ENCODE peak calls at places on chromosomes 13 and 19, in six cellular contexts. One of them, this sample, is unnamed.

GRCh38 chr13:97921146-97921776 is 32.2 kb upstream of the IPO5 start:
- DNase-seq in heart left ventricle: no peak
- DNase-seq in BJ: peak; percentile 25
- DNase-seq in stimulated activated CD4-positive, alpha-beta T cell treated with anti-CD3 and anti-CD28 coated beads, TNF-alpha, amount 100 ng/mL, for 1 hour: no peak
- DNase-seq in NCI-H510A: no peak
- DNase-seq in fibroblast of mammary gland: peak; percentile 67
- DNase-seq in this sample: no peak

GRCh38 chr13:59458908-59459579 is 704.7 kb downstream of the DIAPH3 start:
- DNase-seq in heart left ventricle: peak; percentile 42
- DNase-seq in BJ: peak; percentile 62
- DNase-seq in stimulated activated CD4-positive, alpha-beta T cell treated with anti-CD3 and anti-CD28 coated beads, TNF-alpha, amount 100 ng/mL, for 1 hour: no peak
- DNase-seq in NCI-H510A: no peak
- DNase-seq in fibroblast of mammary gland: peak; percentile 41
- DNase-seq in this sample: no peak

GRCh38 chr13:21637296-21637695 is 33.3 kb upstream of the MICU2 start:
- DNase-seq in heart left ventricle: no peak
- DNase-seq in BJ: no peak
- DNase-seq in stimulated activated CD4-positive, alpha-beta T cell treated with anti-CD3 and anti-CD28 coated beads, TNF-alpha, amount 100 ng/mL, for 1 hour: no peak
- DNase-seq in NCI-H510A: peak; percentile 34
- DNase-seq in fibroblast of mammary gland: peak; percentile 56
- DNase-seq in this sample: peak; percentile 81

GRCh38 chr13:51970251-51970793 is 40.9 kb downstream of the ATP7B start:
- DNase-seq in heart left ventricle: no peak
- DNase-seq in BJ: no peak
- DNase-seq in stimulated activated CD4-positive, alpha-beta T cell treated with anti-CD3 and anti-CD28 coated beads, TNF-alpha, amount 100 ng/mL, for 1 hour: no peak
- DNase-seq in NCI-H510A: no peak
- DNase-seq in fibroblast of mammary gland: no peak
- DNase-seq in this sample: no peak

GRCh38 chr13:110435331-110435730 is 126.2 kb downstream of the RAB20 start:
- DNase-seq in heart left ventricle: no peak
- DNase-seq in BJ: no peak
- DNase-seq in stimulated activated CD4-positive, alpha-beta T cell treated with anti-CD3 and anti-CD28 coated beads, TNF-alpha, amount 100 ng/mL, for 1 hour: no peak
- DNase-seq in NCI-H510A: no peak
- DNase-seq in fibroblast of mammary gland: no peak
- DNase-seq in this sample: no peak

GRCh38 chr19:18223860-18224524 is 2.2 kb downstream of the PDE4C start:
- DNase-seq in heart left ventricle: peak; percentile 53
- DNase-seq in BJ: no peak
- DNase-seq in stimulated activated CD4-positive, alpha-beta T cell treated with anti-CD3 and anti-CD28 coated beads, TNF-alpha, amount 100 ng/mL, for 1 hour: no peak
- DNase-seq in NCI-H510A: no peak
- DNase-seq in fibroblast of mammary gland: no peak
- DNase-seq in this sample: peak; percentile 74

GRCh38 chr19:944171-944567 is 18.3 kb downstream of the ARID3A start:
- DNase-seq in heart left ventricle: peak; percentile 46
- DNase-seq in BJ: no peak
- DNase-seq in stimulated activated CD4-positive, alpha-beta T cell treated with anti-CD3 and anti-CD28 coated beads, TNF-alpha, amount 100 ng/mL, for 1 hour: no peak
- DNase-seq in NCI-H510A: no peak
- DNase-seq in fibroblast of mammary gland: no peak
- DNase-seq in this sample: no peak

GRCh38 chr19:55005684-55006488 is 32.2 kb downstream of the GP6 start:
- DNase-seq in heart left ventricle: no peak
- DNase-seq in BJ: no peak
- DNase-seq in stimulated activated CD4-positive, alpha-beta T cell treated with anti-CD3 and anti-CD28 coated beads, TNF-alpha, amount 100 ng/mL, for 1 hour: peak; percentile 9
- DNase-seq in NCI-H510A: no peak
- DNase-seq in fibroblast of mammary gland: peak; percentile 9
- DNase-seq in this sample: peak; percentile 93

GRCh38 chr19:28876604-28877123 is 336.3 kb downstream of the UQCRFS1 start:
- DNase-seq in heart left ventricle: no peak
- DNase-seq in BJ: no peak
- DNase-seq in stimulated activated CD4-positive, alpha-beta T cell treated with anti-CD3 and anti-CD28 coated beads, TNF-alpha, amount 100 ng/mL, for 1 hour: no peak
- DNase-seq in NCI-H510A: no peak
- DNase-seq in fibroblast of mammary gland: peak; percentile 28
- DNase-seq in this sample: no peak

GRCh38 chr13:105538346-105538745 is 997.1 kb downstream of the EFNB2 start:
- DNase-seq in heart left ventricle: no peak
- DNase-seq in BJ: no peak
- DNase-seq in stimulated activated CD4-positive, alpha-beta T cell treated with anti-CD3 and anti-CD28 coated beads, TNF-alpha, amount 100 ng/mL, for 1 hour: no peak
- DNase-seq in NCI-H510A: no peak
- DNase-seq in fibroblast of mammary gland: no peak
- DNase-seq in this sample: no peak

GRCh38 chr13:94569615-94570014 is 26.3 kb downstream of the TGDS start:
- DNase-seq in heart left ventricle: no peak
- DNase-seq in BJ: no peak
- DNase-seq in stimulated activated CD4-positive, alpha-beta T cell treated with anti-CD3 and anti-CD28 coated beads, TNF-alpha, amount 100 ng/mL, for 1 hour: no peak
- DNase-seq in NCI-H510A: no peak
- DNase-seq in fibroblast of mammary gland: no peak
- DNase-seq in this sample: no peak

GRCh38 chr13:94996445-94996844 is 284.1 kb upstream of the SOX21 start:
- DNase-seq in heart left ventricle: no peak
- DNase-seq in BJ: no peak
- DNase-seq in stimulated activated CD4-positive, alpha-beta T cell treated with anti-CD3 and anti-CD28 coated beads, TNF-alpha, amount 100 ng/mL, for 1 hour: no peak
- DNase-seq in NCI-H510A: no peak
- DNase-seq in fibroblast of mammary gland: no peak
- DNase-seq in this sample: no peak

GRCh38 chr19:48874309-48875135 is 2.3 kb downstream of the PPP1R15A start:
- DNase-seq in heart left ventricle: no peak
- DNase-seq in BJ: no peak
- DNase-seq in stimulated activated CD4-positive, alpha-beta T cell treated with anti-CD3 and anti-CD28 coated beads, TNF-alpha, amount 100 ng/mL, for 1 hour: no peak
- DNase-seq in NCI-H510A: no peak
- DNase-seq in fibroblast of mammary gland: peak; percentile 87
- DNase-seq in this sample: peak; percentile 65

GRCh38 chr19:31962565-31962996 is 382.8 kb upstream of the ZNF507 start:
- DNase-seq in heart left ventricle: no peak
- DNase-seq in BJ: no peak
- DNase-seq in stimulated activated CD4-positive, alpha-beta T cell treated with anti-CD3 and anti-CD28 coated beads, TNF-alpha, amount 100 ng/mL, for 1 hour: no peak
- DNase-seq in NCI-H510A: no peak
- DNase-seq in fibroblast of mammary gland: no peak
- DNase-seq in this sample: no peak

GRCh38 chr13:72004975-72005374 is 138.0 kb upstream of the DACH1 start:
- DNase-seq in heart left ventricle: no peak
- DNase-seq in BJ: peak; percentile 20
- DNase-seq in stimulated activated CD4-positive, alpha-beta T cell treated with anti-CD3 and anti-CD28 coated beads, TNF-alpha, amount 100 ng/mL, for 1 hour: no peak
- DNase-seq in NCI-H510A: no peak
- DNase-seq in fibroblast of mammary gland: peak; percentile 58
- DNase-seq in this sample: no peak

GRCh38 chr19:46528601-46529447 is 33.2 kb upstream of the PNMA8B start:
- DNase-seq in heart left ventricle: no peak
- DNase-seq in BJ: no peak
- DNase-seq in stimulated activated CD4-positive, alpha-beta T cell treated with anti-CD3 and anti-CD28 coated beads, TNF-alpha, amount 100 ng/mL, for 1 hour: no peak
- DNase-seq in NCI-H510A: no peak
- DNase-seq in fibroblast of mammary gland: no peak
- DNase-seq in this sample: no peak